ENCODE peak calls at places on chromosomes 12 and 14, in seven cellular contexts. F is brain microvascular endothelial cell; J is Caco-2; S is stimulated activated CD8-positive, alpha-beta memory T cell treated with anti-CD3 and anti-CD28 coated beads, Interleukin-4, amount 100 ng/mL, for 48 hours; R is HS-5; T is progenitor cell of endocrine pancreas; U is M059J. N is an unnamed sample.

GRCh38 chr12:48441122-48441521 is 31.2 kb upstream of the ANP32D start:
- DNase-seq in T (no peak), R (no peak), S (no peak), U (no peak), J (peak), F (peak), N (no peak)

GRCh38 chr12:89948266-89949175 is 239.9 kb upstream of the ATP2B1 start:
- DNase-seq in R (no peak), T (no peak), F (no peak), J (no peak), U (no peak), S (no peak), N (no peak)

GRCh38 chr14:103001226-103001625 is 56.1 kb downstream of the CDC42BPB start:
- DNase-seq in T (no peak), S (no peak), U (peak), R (no peak), J (no peak), F (no peak), N (no peak)

GRCh38 chr12:54431911-54432814 is 13.1 kb upstream of the ITGA5 start:
- DNase-seq in R (peak), J (no peak), S (peak), F (no peak), T (no peak), U (peak), N (no peak)

GRCh38 chr12:97552410-97553050 is 89.9 kb downstream of the RMST start:
- DNase-seq in J (no peak), T (no peak), U (no peak), R (no peak), F (no peak), S (no peak), N (no peak)

GRCh38 chr12:79183946-79184345 is 319.4 kb downstream of the SYT1 start:
- DNase-seq in R (no peak), U (no peak), S (no peak), F (no peak), T (no peak), J (no peak), N (no peak)

GRCh38 chr14:55109846-55110245 is 19.2 kb upstream of the LGALS3 start:
- DNase-seq in J (no peak), T (no peak), U (no peak), R (no peak), F (no peak), S (no peak), N (no peak)

GRCh38 chr14:70827366-70828151 is 18.2 kb upstream of the MAP3K9 start:
- DNase-seq in S (no peak), U (peak), J (no peak), R (no peak), F (no peak), T (no peak), N (no peak)

GRCh38 chr12:54437243-54437642 is 18.2 kb upstream of the ITGA5 start:
- DNase-seq in S (no peak), F (no peak), R (no peak), U (peak), T (no peak), J (no peak), N (no peak)

GRCh38 chr14:92108345-92109254 is 2.2 kb upstream of the ATXN3 start:
- DNase-seq in R (no peak), S (peak), J (no peak), T (no peak), F (no peak), U (no peak), N (peak)

GRCh38 chr12:27554421-27555186 is 30.6 kb downstream of the PPFIBP1 start:
- DNase-seq in U (peak), S (no peak), T (no peak), R (no peak), J (no peak), F (peak), N (no peak)

GRCh38 chr12:72974954-72975555 is 702.9 kb downstream of the TRHDE start:
- DNase-seq in S (no peak), J (no peak), F (no peak), T (no peak), R (no peak), U (no peak), N (no peak)

GRCh38 chr14:104926619-104927431 is 2.1 kb downstream of the PLD4 start:
- DNase-seq in T (no peak), R (no peak), S (no peak), U (no peak), F (no peak), J (no peak), N (peak)

GRCh38 chr14:94180655-94181271 is 6.6 kb downstream of the PPP4R4 start:
- DNase-seq in U (peak), F (peak), J (peak), T (no peak), S (no peak), R (peak), N (peak)

GRCh38 chr14:93042968-93043940 is 72.5 kb downstream of the ITPK1 start:
- DNase-seq in R (peak), F (peak), T (no peak), S (no peak), J (peak), U (peak), N (no peak)

GRCh38 chr14:99393059-99393655 is 87.5 kb downstream of the SETD3 start:
- DNase-seq in R (no peak), S (peak), U (peak), T (no peak), J (peak), F (no peak), N (peak)

GRCh38 chr14:68391292-68392014 is 401.4 kb downstream of the ZFP36L1 start:
- DNase-seq in F (peak), J (no peak), U (no peak), S (no peak), T (no peak), R (no peak), N (no peak)

GRCh38 chr14:74064883-74065282 is 19.4 kb downstream of the ALDH6A1 start:
- DNase-seq in T (no peak), R (no peak), F (no peak), U (peak), S (no peak), J (no peak), N (no peak)

GRCh38 chr12:52815676-52816075 is 1.8 kb upstream of the KRT4 start:
- DNase-seq in F (no peak), J (no peak), U (no peak), S (no peak), R (no peak), T (no peak), N (no peak)

GRCh38 chr14:56661478-56661877 is 81.9 kb downstream of the TMEM260 start:
- DNase-seq in S (no peak), R (no peak), U (no peak), J (no peak), T (no peak), F (no peak), N (no peak)

GRCh38 chr14:69839017-69839416 is 40.2 kb upstream of the SMOC1 start:
- DNase-seq in U (no peak), J (no peak), F (no peak), R (no peak), T (no peak), S (no peak), N (no peak)

GRCh38 chr12:62758216-62758615 is 176.7 kb downstream of the PPM1H start:
- DNase-seq in F (peak), R (no peak), J (no peak), T (no peak), S (no peak), U (peak), N (no peak)

GRCh38 chr12:68119724-68120211 is 39.8 kb downstream of the IFNG start:
- DNase-seq in T (no peak), J (no peak), S (peak), U (peak), R (no peak), F (no peak), N (no peak)

GRCh38 chr12:70645494-70646317 is 8.5 kb upstream of the PTPRB start:
- DNase-seq in T (no peak), U (peak), J (peak), R (peak), F (peak), S (peak), N (no peak)

GRCh38 chr14:23568600-23569310 is 1.2 kb upstream of the AP1G2 start:
- DNase-seq in F (no peak), R (no peak), T (no peak), S (no peak), U (peak), J (peak), N (peak)

GRCh38 chr14:21307641-21308040 is 27.8 kb downstream of the RPGRIP1 start:
- DNase-seq in F (no peak), R (no peak), J (no peak), U (no peak), S (no peak), T (no peak), N (no peak)

GRCh38 chr14:67837011-67837624 is 17.5 kb downstream of the RAD51B start:
- DNase-seq in R (peak), U (peak), S (peak), J (peak), T (no peak), F (peak), N (peak)

GRCh38 chr12:122951406-122951805 is 14.9 kb downstream of the ABCB9 start:
- DNase-seq in U (peak), T (no peak), F (peak), S (no peak), R (no peak), J (peak), N (no peak)

GRCh38 chr14:68627050-68627867 is 165.6 kb downstream of the ZFP36L1 start:
- DNase-seq in U (peak), R (no peak), T (peak), S (no peak), J (no peak), F (no peak), N (no peak)

GRCh38 chr12:56205445-56205844 is 16.2 kb upstream of the SMARCC2 start:
- DNase-seq in J (no peak), S (no peak), T (no peak), U (no peak), F (no peak), R (no peak), N (peak)

GRCh38 chr12:110794623-110795280 is 52.0 kb upstream of the CCDC63 start:
- DNase-seq in F (no peak), S (no peak), R (no peak), J (no peak), U (no peak), T (no peak), N (peak)

GRCh38 chr12:12868836-12869235 is 22.5 kb upstream of the GPRC5A start:
- DNase-seq in F (no peak), U (no peak), S (no peak), J (no peak), T (no peak), R (no peak), N (no peak)

GRCh38 chr12:124744659-124745467 is 118.8 kb downstream of the SCARB1 start:
- DNase-seq in R (no peak), U (peak), S (peak), T (no peak), J (peak), F (no peak), N (peak)

GRCh38 chr12:79688376-79689040 is 2.3 kb downstream of the PAWR start:
- DNase-seq in T (no peak), F (no peak), R (no peak), J (no peak), S (no peak), U (peak), N (peak)

GRCh38 chr14:55928316-55928715 is 189.9 kb upstream of the PELI2 start:
- DNase-seq in R (no peak), T (no peak), F (no peak), S (no peak), J (no peak), U (no peak), N (no peak)

GRCh38 chr14:35669782-35670181 is 135.8 kb downstream of the INSM2 start:
- DNase-seq in J (peak), U (peak), S (no peak), T (no peak), R (no peak), F (peak), N (no peak)

N was measured in Karpas-422.